ENCODE peak calls at places on chromosomes 4 and X, in four cellular contexts. One of them, this sample, is unnamed.

GRCh38 chrX:9911479-9911878 is 55.7 kb upstream of the CLDN34 start:
- DNase-seq in hepatocyte: no peak
- DNase-seq in astrocyte of the spinal cord: peak
- DNase-seq in AG10803: peak
- DNase-seq in this sample: peak

GRCh38 chr4:77154074-77154473 is 2.9 kb upstream of the CCNG2 start:
- DNase-seq in hepatocyte: no peak
- DNase-seq in astrocyte of the spinal cord: no peak
- DNase-seq in AG10803: no peak
- DNase-seq in this sample: no peak

GRCh38 chr4:113476800-113477199 is 284.7 kb downstream of the CAMK2D start:
- DNase-seq in hepatocyte: no peak
- DNase-seq in astrocyte of the spinal cord: no peak
- DNase-seq in AG10803: no peak
- DNase-seq in this sample: peak

GRCh38 chr4:61308033-61308432 is 107.9 kb downstream of the ADGRL3 start:
- DNase-seq in AG10803: no peak
- DNase-seq in hepatocyte: no peak
- DNase-seq in astrocyte of the spinal cord: no peak
- DNase-seq in this sample: no peak

GRCh38 chrX:125004799-125005198 is 314.9 kb upstream of the TEX13C start:
- DNase-seq in astrocyte of the spinal cord: no peak
- DNase-seq in AG10803: no peak
- DNase-seq in hepatocyte: no peak
- DNase-seq in this sample: no peak

GRCh38 chr4:180635276-180635675 is 1607.9 kb upstream of the TENM3 start:
- DNase-seq in astrocyte of the spinal cord: peak
- DNase-seq in AG10803: no peak
- DNase-seq in hepatocyte: no peak
- DNase-seq in this sample: no peak

GRCh38 chr4:108483650-108484049 is 136.7 kb upstream of the RPL34 start:
- DNase-seq in AG10803: no peak
- DNase-seq in hepatocyte: no peak
- DNase-seq in astrocyte of the spinal cord: no peak
- DNase-seq in this sample: no peak

GRCh38 chr4:99853993-99854392 is 37.4 kb downstream of the DAPP1 start:
- DNase-seq in astrocyte of the spinal cord: no peak
- DNase-seq in AG10803: no peak
- DNase-seq in hepatocyte: no peak
- DNase-seq in this sample: no peak

GRCh38 chrX:139204903-139205667 is 325.5 kb upstream of the F9 start:
- DNase-seq in hepatocyte: peak
- DNase-seq in astrocyte of the spinal cord: no peak
- DNase-seq in AG10803: peak
- DNase-seq in this sample: peak

DNA sequence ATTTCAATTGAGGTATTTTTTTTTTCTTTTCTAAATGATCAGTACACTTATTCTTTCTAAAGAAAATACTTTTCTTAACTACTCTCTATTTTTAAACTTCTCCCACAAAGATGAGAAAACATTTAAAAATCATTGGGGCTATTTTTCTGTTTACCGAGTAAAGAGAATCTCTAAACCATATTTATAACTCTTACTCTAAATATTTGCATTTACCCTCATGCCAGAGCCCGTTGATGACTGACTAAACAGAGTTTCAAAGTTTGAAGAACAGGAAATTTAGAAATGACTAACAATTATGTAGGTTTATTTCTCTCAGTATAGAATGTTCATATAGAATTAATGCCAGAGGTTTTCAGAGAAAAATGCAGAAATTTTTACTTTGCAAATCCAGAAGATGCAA is 2.7 kb upstream of the ALB start:
- DNase-seq in astrocyte of the spinal cord: no peak
- DNase-seq in hepatocyte: no peak
- DNase-seq in AG10803: no peak
- DNase-seq in this sample: no peak
- H3K4me3 ChIP-seq in astrocyte of the spinal cord: no peak
- H3K4me3 ChIP-seq in hepatocyte: no peak
- H3K4me3 ChIP-seq in AG10803: no peak
- H3K4me3 ChIP-seq in this sample: no peak

DNA sequence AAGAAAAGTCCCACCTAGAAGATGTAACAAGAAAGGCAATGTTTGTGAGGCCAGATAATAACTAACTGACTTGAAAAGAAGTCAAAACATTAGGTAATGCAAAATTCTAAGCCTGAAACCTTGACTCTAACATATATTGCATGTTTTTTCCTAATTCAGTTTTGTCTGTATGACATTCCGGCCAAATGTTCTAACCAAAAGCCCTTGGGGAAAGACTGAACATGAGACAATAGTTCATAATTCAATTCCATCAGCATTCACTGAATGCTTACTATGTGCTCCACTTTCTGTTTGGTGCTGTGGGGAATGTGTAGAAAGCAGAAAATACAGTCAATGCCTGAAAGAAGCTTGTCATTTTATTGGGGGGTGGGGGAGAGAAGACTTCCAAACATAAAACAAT is 84.8 kb upstream of the PLAC1 start:
- DNase-seq in hepatocyte: no peak
- DNase-seq in AG10803: peak
- DNase-seq in astrocyte of the spinal cord: peak
- DNase-seq in this sample: no peak
- H3K4me3 ChIP-seq in hepatocyte: no peak
- H3K4me3 ChIP-seq in AG10803: no peak
- H3K4me3 ChIP-seq in astrocyte of the spinal cord: no peak
- H3K4me3 ChIP-seq in this sample: no peak

DNA sequence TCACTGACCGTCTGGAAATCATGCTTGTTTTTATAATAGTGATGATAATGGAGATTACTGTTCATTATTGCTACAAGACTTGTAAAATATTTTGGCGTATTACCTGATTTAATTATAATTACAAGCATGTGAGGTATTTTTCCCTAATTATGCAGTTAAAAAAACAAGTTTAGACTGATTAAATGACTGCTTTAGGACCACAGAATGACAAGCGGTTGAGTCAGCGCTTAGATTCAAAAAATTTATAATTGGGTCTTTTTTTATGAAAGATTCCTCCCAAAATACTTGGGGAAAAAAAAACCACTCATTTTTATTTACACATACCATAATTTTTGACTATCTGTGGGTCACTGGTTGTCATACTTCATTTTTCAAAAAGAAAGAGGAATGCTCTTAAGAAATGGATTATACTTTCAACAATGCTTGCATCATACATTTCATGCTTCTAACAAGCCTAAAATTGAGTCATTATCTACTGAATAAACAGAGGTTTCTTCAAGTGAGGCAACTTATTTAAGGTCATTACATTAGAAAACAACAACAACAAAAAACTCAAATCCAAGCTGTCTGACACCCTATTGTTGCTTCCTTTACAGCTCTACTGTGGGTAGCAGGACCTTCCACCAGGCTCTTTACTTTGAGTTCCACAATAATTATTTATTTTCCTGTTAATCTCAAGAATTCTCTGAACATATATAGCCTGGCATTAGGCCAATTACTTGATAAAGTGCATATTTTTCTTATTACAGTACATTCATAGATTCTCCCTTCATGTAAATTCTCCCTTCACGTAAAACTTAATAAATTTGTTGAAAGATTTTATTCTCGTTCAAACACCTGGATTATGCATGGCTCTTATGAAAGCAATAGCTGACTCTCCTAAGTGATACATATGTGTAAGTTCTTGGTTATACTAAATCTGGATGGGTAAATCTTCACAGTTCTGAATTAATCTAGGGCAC is 445.4 kb downstream of the PCDH10 start:
- DNase-seq in AG10803: no peak
- DNase-seq in hepatocyte: no peak
- DNase-seq in astrocyte of the spinal cord: peak
- DNase-seq in this sample: peak
- H3K4me3 ChIP-seq in AG10803: no peak
- H3K4me3 ChIP-seq in hepatocyte: no peak
- H3K4me3 ChIP-seq in astrocyte of the spinal cord: no peak
- H3K4me3 ChIP-seq in this sample: no peak

GRCh38 chr4:41882622-41883347 is 52.4 kb upstream of the TMEM33 start:
- DNase-seq in AG10803: peak
- DNase-seq in hepatocyte: peak
- DNase-seq in astrocyte of the spinal cord: peak
- DNase-seq in this sample: peak

GRCh38 chr4:41881931-41882621 is 53.2 kb upstream of the TMEM33 start:
- DNase-seq in astrocyte of the spinal cord: no peak
- DNase-seq in AG10803: no peak
- DNase-seq in hepatocyte: no peak
- DNase-seq in this sample: no peak

GRCh38 chr4:41879552-41879951 is 55.7 kb upstream of the TMEM33 start:
- DNase-seq in astrocyte of the spinal cord: no peak
- DNase-seq in AG10803: no peak
- DNase-seq in hepatocyte: no peak
- DNase-seq in this sample: no peak

GRCh38 chr4:41880022-41880837 is 55.0 kb upstream of the TMEM33 start:
- DNase-seq in AG10803: no peak
- DNase-seq in hepatocyte: no peak
- DNase-seq in astrocyte of the spinal cord: no peak
- DNase-seq in this sample: no peak

GRCh38 chr4:41880840-41881831 is 54.1 kb upstream of the TMEM33 start:
- DNase-seq in hepatocyte: no peak
- DNase-seq in AG10803: no peak
- DNase-seq in astrocyte of the spinal cord: peak
- DNase-seq in this sample: no peak
- H3K4me3 ChIP-seq in hepatocyte: peak
- H3K4me3 ChIP-seq in AG10803: peak
- H3K4me3 ChIP-seq in astrocyte of the spinal cord: no peak
- H3K4me3 ChIP-seq in this sample: peak

DNA sequence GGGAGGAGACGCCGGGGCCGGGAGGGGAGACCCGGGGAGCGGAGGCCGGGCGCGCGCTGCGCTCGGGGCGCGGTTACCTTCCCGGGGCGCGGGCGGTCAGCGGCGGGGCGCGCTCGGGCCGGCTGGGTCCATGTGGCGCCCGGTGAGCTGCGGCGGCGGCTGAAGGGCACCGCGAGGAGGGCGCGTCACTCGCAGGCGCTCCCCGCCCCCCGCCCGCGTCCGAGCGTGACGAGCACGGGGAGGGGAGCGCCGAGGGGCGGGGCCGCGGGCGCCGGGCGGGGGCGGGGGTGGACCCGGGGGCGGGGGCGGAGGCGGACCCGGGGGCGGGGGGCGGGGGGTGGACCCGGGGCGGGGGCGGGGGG is at the start of gene CPLX1:
- DNase-seq in hepatocyte: peak
- DNase-seq in AG10803: no peak
- DNase-seq in astrocyte of the spinal cord: no peak
- DNase-seq in this sample: no peak
- H3K4me3 ChIP-seq in hepatocyte: peak
- H3K4me3 ChIP-seq in AG10803: no peak
- H3K4me3 ChIP-seq in astrocyte of the spinal cord: no peak
- H3K4me3 ChIP-seq in this sample: no peak

GRCh38 chrX:73127700-73128241 is 48.5 kb upstream of the PABPC1L2A start:
- DNase-seq in astrocyte of the spinal cord: no peak
- DNase-seq in hepatocyte: peak
- DNase-seq in AG10803: peak
- DNase-seq in this sample: no peak
- H3K4me3 ChIP-seq in astrocyte of the spinal cord: no peak
- H3K4me3 ChIP-seq in hepatocyte: no peak
- H3K4me3 ChIP-seq in AG10803: no peak
- H3K4me3 ChIP-seq in this sample: no peak

DNA sequence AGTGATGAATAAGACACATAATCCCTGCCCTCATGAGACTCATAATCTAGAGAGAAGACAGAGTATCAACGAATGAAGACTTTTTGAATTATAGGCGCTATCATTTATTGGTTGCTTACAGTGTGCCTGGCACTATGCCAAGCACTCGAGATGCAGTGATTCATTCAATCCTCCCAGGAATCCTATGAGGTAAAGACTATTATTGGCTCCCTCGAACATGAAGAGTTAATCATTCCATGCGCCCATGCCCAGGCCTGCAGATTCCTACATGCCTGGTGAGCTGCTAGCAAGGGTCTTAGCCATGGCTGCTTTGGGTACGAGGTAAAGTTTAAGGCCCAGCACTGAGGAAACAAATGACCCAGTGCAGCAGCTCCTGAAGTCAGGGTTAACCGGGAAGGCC is 47.0 kb downstream of the TEX13B start:
- DNase-seq in AG10803: peak
- DNase-seq in hepatocyte: no peak
- DNase-seq in astrocyte of the spinal cord: peak
- DNase-seq in this sample: peak
- H3K4me3 ChIP-seq in AG10803: peak
- H3K4me3 ChIP-seq in hepatocyte: no peak
- H3K4me3 ChIP-seq in astrocyte of the spinal cord: peak
- H3K4me3 ChIP-seq in this sample: no peak

This sample was measured in fibroblast of lung.